ENCODE peak calls at places on chromosome 1, in seven cellular contexts. I is body of pancreas; D is uterus; G is fibroblast of lung; A is CD4-positive, alpha-beta memory T cell; V is mesenchymal stem cell; F is GM06990. K is an unnamed sample. For H3K36me3, the result is how much of the 10 kb centered on the place peaks cover.

GRCh38 chr1:72997041-72997440 is 714.7 kb upstream of the NEGR1 start:
- DNase-seq in D (no peak), G (no peak), F (no peak), A (no peak), V (no peak), I (no peak), K (no peak)

GRCh38 chr1:43143441-43143888 is 28.6 kb downstream of the EBNA1BP2 start:
- DNase-seq in V (no peak), I (no peak), G (no peak), A (no peak), D (no peak), F (no peak), K (no peak)

GRCh38 chr1:97999320-97999719 is 78.5 kb upstream of the DPYD start:
- DNase-seq in A (no peak), G (peak), V (peak), D (no peak), I (no peak), F (no peak), K (no peak)

GRCh38 chr1:42692461-42692860 is 10.2 kb downstream of the YBX1 start:
- DNase-seq in I (no peak), V (no peak), F (no peak), D (no peak), G (no peak), A (no peak), K (no peak)

GRCh38 chr1:31199301-31199790 is 40.3 kb downstream of the NKAIN1 start:
- DNase-seq in V (no peak), I (no peak), F (no peak), G (no peak), A (no peak), D (no peak), K (no peak)

GRCh38 chr1:212816567-212817278 is 25.0 kb downstream of the TATDN3 start:
- DNase-seq in I (no peak), G (peak), A (no peak), V (no peak), D (no peak), F (no peak), K (no peak)

GRCh38 chr1:226702318-226702956 is 36.6 kb downstream of the ITPKB start:
- DNase-seq in G (peak), V (peak), I (peak), D (peak), A (no peak), F (no peak), K (no peak)

GRCh38 chr1:153688283-153688682 is 9.8 kb downstream of the NPR1 start:
- DNase-seq in G (no peak), A (no peak), I (no peak), D (no peak), F (no peak), V (no peak), K (no peak)

GRCh38 chr1:53687426-53687825 is 51.5 kb downstream of the GLIS1 start:
- DNase-seq in F (no peak), I (no peak), D (no peak), A (no peak), G (no peak), V (no peak), K (no peak)

GRCh38 chr1:49163041-49163440 is 386.4 kb upstream of the BEND5 start:
- DNase-seq in G (no peak), F (no peak), A (no peak), V (no peak), I (no peak), D (no peak), K (no peak)

GRCh38 chr1:79603862-79604261 is 597.3 kb upstream of the ADGRL4 start:
- DNase-seq in D (no peak), A (no peak), I (no peak), V (peak), G (peak), F (no peak), K (no peak)

GRCh38 chr1:16724718-16725438 is 15.4 kb upstream of the RNU1-4 start:
- DNase-seq in A (no peak), I (no peak), V (no peak), D (no peak), F (no peak), G (no peak), K (peak)

GRCh38 chr1:118934706-118935105 is 53.4 kb downstream of the TBX15 start:
- DNase-seq in V (no peak), F (no peak), D (no peak), G (no peak), A (no peak), I (no peak), K (no peak)

GRCh38 chr1:30600706-30601105 is 122.7 kb downstream of the MATN1 start:
- DNase-seq in I (no peak), V (no peak), F (no peak), D (no peak), A (no peak), G (no peak), K (no peak)

GRCh38 chr1:54884768-54885167 is 2.2 kb downstream of the DHCR24 start:
- DNase-seq in A (no peak), I (no peak), V (no peak), G (no peak), F (no peak), D (no peak), K (no peak)
- H3K36me3 ChIP-seq in A (under half), I (under half), V (under half), G (under half), F (under half), D (under half), K (under half)

DNA sequence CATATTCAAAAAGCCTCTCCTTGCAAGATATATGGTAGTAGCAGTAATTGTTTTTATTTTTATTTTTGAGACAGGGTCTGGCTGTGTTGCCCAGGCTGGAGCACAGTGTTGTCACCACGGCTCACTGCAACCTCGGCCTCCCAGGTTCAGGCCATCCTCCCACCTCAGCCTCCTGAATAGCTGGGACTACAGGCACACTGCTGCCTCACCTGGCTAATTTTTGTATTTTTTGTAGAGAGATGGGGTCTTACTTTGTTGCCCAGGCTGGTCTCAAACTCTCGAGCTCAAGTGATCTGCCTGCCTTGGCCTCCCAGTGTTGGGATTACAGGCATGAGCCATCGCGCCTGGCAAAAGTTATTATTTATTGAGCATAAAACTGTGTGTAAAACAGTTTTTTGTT is 38.4 kb downstream of the SLC66A1 start:
- DNase-seq in G (no peak), V (no peak), D (no peak), A (no peak), I (no peak), F (no peak), K (no peak)
- H3K36me3 ChIP-seq in G (under half), V (half or more), D (under half), A (half or more), I (under half), F (under half), K (under half)

DNA sequence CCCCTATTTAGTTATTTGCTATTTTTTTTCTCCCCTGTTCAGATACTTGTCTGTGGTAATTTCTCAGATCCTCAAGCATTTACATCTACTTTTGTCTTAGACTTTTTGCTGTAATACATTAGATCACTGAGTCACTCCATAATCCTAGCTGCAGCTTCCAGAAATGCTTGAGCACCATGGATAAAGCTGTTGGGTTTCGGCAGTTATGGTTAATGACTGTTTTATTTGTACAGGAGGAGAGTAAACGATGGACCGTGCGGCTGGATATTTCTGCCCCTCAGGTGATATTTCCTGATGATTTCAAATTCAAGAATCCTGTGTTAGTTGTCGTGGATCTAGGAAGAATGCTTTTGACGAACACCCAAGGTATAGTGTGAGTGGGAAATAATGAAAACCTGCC is 42.9 kb downstream of the VPS13D start:
- DNase-seq in G (no peak), V (no peak), A (no peak), D (no peak), F (no peak), I (no peak), K (no peak)
- H3K36me3 ChIP-seq in G (under half), V (under half), A (half or more), D (under half), F (under half), I (under half), K (under half)

DNA sequence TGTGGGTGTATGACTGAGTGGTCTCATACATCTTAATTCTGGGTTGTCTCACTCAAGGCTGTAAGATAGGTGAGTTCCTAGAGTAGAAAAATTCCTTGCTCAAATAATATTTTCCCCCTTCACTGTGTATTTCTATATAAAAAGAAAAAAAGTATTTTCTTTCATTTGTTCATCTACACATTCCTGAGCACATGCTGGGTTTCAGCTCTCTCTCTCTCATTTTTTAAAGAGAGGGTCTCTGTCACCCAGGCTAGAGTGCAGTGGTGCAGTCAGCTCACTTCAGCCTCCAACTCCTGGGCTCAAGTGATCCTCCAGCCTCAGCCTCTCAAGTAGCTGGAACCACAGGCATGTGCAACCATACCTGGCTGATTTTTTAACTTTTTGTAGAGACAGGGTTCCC is 22.0 kb downstream of the DDI2 start:
- DNase-seq in G (no peak), A (no peak), I (no peak), F (no peak), D (no peak), V (no peak), K (no peak)
- H3K36me3 ChIP-seq in G (under half), A (half or more), I (under half), F (under half), D (under half), V (under half), K (under half)

GRCh38 chr1:40760984-40761383 is 22.6 kb upstream of the KCNQ4 start:
- DNase-seq in I (no peak), F (no peak), V (no peak), A (no peak), D (no peak), G (no peak), K (no peak)
- H3K36me3 ChIP-seq in I (under half), F (under half), V (half or more), A (half or more), D (under half), G (under half), K (under half)

DNA sequence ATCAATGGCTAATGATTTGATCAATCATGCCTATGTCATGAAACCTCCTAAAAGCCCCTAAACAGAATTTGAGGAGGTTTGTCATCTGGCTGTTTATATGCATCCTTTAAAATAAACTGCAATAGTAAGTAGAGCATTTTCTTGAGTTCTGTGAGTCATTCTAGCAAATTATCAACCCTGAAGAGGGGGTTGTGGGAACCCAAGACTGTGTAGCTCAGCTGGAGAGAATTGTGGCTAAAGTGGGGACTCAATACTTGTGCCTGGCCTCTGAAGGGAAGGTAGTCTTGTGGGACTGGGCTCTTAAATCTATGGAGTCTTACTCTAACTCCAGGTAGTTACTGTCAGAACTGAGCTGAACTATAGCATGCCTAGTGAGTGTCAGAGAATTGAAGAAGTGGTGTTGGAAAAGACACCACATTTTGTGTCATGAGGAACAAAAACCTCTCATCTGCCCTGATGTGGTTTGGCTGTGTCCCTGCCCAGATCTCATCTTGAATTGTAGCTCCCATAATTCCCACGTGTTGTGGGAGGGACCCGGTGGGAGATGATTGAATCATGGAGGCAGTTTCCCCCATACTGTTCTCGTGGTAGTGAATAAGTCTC is 402.4 kb downstream of the USH2A start:
- DNase-seq in I (no peak), D (no peak), G (no peak), A (no peak), F (no peak), V (no peak), K (no peak)
- H3K36me3 ChIP-seq in I (under half), D (under half), G (under half), A (under half), F (under half), V (under half), K (under half)

DNA sequence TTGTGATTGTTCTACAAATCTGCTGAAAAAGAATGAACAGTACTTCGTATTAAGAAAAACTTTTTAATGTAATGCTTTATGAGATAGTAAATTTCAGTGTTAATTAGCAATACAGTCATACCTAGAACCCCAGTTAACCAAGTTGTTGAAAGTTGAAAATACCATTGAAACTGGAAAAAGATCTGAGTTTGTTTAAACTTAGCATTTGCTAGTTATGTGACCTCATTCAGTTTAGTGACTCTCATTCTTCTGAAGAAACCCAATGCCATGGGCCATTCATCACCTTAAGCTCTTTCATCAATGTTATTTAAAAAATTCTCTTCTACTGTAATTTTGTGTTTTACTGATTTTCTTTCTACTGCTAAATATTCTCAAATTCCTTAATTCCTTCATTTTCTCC is 20.2 kb downstream of the RCOR3 start:
- DNase-seq in A (no peak), V (no peak), G (no peak), D (no peak), I (no peak), F (no peak), K (no peak)
- H3K36me3 ChIP-seq in A (under half), V (under half), G (under half), D (under half), I (under half), F (under half), K (under half)

DNA sequence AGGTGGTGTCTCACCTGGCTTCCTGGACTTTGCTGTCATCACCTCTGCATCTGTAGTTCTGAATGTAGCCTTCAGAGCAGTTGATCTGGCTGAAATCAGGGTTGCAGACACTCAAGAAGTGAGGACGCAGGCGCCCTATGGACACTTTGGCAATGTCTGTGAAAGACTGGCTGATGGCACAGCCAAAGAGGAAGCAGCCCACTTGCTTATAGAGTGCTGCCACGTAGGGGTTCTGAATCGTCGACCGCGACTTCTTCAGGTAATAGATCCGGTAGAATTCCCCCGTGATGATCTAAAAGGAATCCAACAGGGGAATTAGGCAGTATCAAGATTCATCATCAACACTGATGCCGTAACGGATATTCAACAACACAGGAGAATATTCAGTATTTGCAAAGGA is 55.1 kb downstream of the PLPP3 start:
- DNase-seq in F (no peak), A (no peak), V (no peak), D (no peak), G (no peak), I (no peak), K (no peak)
- H3K36me3 ChIP-seq in F (under half), A (under half), V (under half), D (under half), G (under half), I (under half), K (under half)

DNA sequence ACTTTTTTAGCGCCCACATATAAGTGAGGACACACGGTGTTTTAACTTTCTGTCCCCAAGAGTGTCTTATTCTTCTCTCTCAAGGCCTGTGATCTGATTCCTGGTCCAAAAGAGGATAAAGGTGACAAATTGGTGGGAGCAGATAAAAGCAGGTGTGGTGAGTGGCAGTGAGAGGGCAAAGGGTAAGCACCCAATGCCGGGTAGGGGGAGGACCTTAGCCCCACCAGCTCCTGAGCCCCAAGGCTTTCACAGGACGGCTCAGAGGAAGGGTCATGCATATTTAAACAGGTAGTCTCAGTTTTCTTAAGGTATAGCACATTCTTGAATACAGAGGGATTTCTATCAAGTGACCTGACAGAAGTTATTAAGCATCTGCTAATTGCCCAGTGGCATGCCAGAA is 19.6 kb downstream of the LBR start:
- DNase-seq in A (no peak), G (no peak), F (no peak), D (no peak), V (no peak), I (no peak), K (no peak)
- H3K36me3 ChIP-seq in A (half or more), G (under half), F (under half), D (under half), V (under half), I (under half), K (half or more)

K was measured in vagina.